ENCODE peak calls at places on chromosomes 13 and 19, in six cellular contexts. D is CD4-positive, alpha-beta T cell; Z is mucosa of descending colon; P is astrocyte of the cerebellum; G is AG09319; X is mesothelial cell of epicardium. Q is an unnamed sample.

GRCh38 chr19:21202865-21203494 is 61.1 kb downstream of the ZNF431 start:
- DNase-seq in D (no peak), Z (no peak), P (no peak), G (peak; percentile 1), X (no peak), Q (peak; percentile 41)

GRCh38 chr19:35777961-35778360 is 2.6 kb downstream of the ARHGAP33 start:
- DNase-seq in D (no peak), Z (no peak), P (no peak), G (no peak), X (no peak), Q (no peak)

GRCh38 chr13:51562011-51562671 is 22.1 kb upstream of the WDFY2 start:
- DNase-seq in D (no peak), Z (no peak), P (no peak), G (no peak), X (no peak), Q (peak; percentile 49)

GRCh38 chr19:35360880-35361420 is 2.7 kb downstream of the FFAR3 start:
- DNase-seq in D (no peak), Z (no peak), P (no peak), G (no peak), X (no peak), Q (no peak)

GRCh38 chr13:106981050-106981449 is 413.1 kb upstream of the ARGLU1 start:
- DNase-seq in D (no peak), Z (no peak), P (no peak), G (no peak), X (no peak), Q (no peak)

GRCh38 chr19:47081095-47081494 is 32.5 kb downstream of the ZC3H4 start:
- DNase-seq in D (no peak), Z (no peak), P (no peak), G (no peak), X (no peak), Q (no peak)

GRCh38 chr13:26561636-26562537 is 4.4 kb downstream of the WASF3 start:
- DNase-seq in D (no peak), Z (no peak), P (peak; percentile 35), G (no peak), X (no peak), Q (no peak)

GRCh38 chr19:4555657-4556561 is 3.6 kb downstream of the SEMA6B start:
- DNase-seq in D (no peak), Z (no peak), P (no peak), G (no peak), X (no peak), Q (no peak)

GRCh38 chr13:20461481-20461859 is 64.2 kb downstream of the CRYL1 start:
- DNase-seq in D (no peak), Z (no peak), P (peak; percentile 27), G (no peak), X (no peak), Q (peak; percentile 64)

GRCh38 chr19:12913871-12914690 is 5.0 kb downstream of the SYCE2 start:
- DNase-seq in D (peak; percentile 51), Z (no peak), P (no peak), G (no peak), X (no peak), Q (peak; percentile 80)

GRCh38 chr13:40031031-40031430 is 375.6 kb downstream of the COG6 start:
- DNase-seq in D (no peak), Z (no peak), P (peak; percentile 12), G (no peak), X (no peak), Q (no peak)

GRCh38 chr19:51111606-51112005 is 3.4 kb upstream of the CTU1 start:
- DNase-seq in D (no peak), Z (no peak), P (no peak), G (no peak), X (no peak), Q (no peak)

GRCh38 chr13:86563308-86563707 is 764.1 kb upstream of the SLITRK6 start:
- DNase-seq in D (no peak), Z (no peak), P (peak; percentile 86), G (no peak), X (no peak), Q (no peak)

GRCh38 chr19:12647490-12648071 is 19.0 kb downstream of the MAN2B1 start:
- DNase-seq in D (no peak), Z (peak; percentile 90), P (no peak), G (no peak), X (no peak), Q (peak; percentile 64)

GRCh38 chr19:38162094-38162493 is 61.9 kb downstream of the DPF1 start:
- DNase-seq in D (no peak), Z (no peak), P (no peak), G (no peak), X (no peak), Q (no peak)

GRCh38 chr19:33683881-33684549 is 62.3 kb downstream of the CHST8 start:
- DNase-seq in D (no peak), Z (peak; percentile 31), P (no peak), G (no peak), X (peak; percentile 78), Q (peak; percentile 16)

GRCh38 chr13:74556002-74556551 is 421.9 kb upstream of the KLF12 start:
- DNase-seq in D (no peak), Z (no peak), P (no peak), G (no peak), X (no peak), Q (no peak)

GRCh38 chr19:20423381-20424207 is 142.0 kb downstream of the ZNF737 start:
- DNase-seq in D (peak; percentile 7), Z (peak; percentile 62), P (no peak), G (peak; percentile 32), X (no peak), Q (peak; percentile 55)

GRCh38 chr19:4256563-4256962 is 9.7 kb downstream of the YJU2 start:
- DNase-seq in D (no peak), Z (no peak), P (no peak), G (no peak), X (no peak), Q (peak; percentile 25)

GRCh38 chr13:40993987-40994386 is 25.1 kb downstream of the ELF1 start:
- DNase-seq in D (no peak), Z (no peak), P (no peak), G (no peak), X (no peak), Q (no peak)

GRCh38 chr13:86882835-86883234 is 788.3 kb upstream of the SLITRK5 start:
- DNase-seq in D (no peak), Z (no peak), P (no peak), G (no peak), X (no peak), Q (no peak)

GRCh38 chr13:44726777-44727176 is 150.6 kb upstream of the TSC22D1 start:
- DNase-seq in D (no peak), Z (no peak), P (no peak), G (no peak), X (no peak), Q (no peak)

GRCh38 chr19:58400916-58401824 is 5.7 kb downstream of the RNF225 start:
- DNase-seq in D (peak; percentile 98), Z (peak; percentile 100), P (peak; percentile 98), G (peak; percentile 99), X (peak; percentile 99), Q (peak; percentile 100)
- TF ChIP-seq CTCF in D (no peak), Z (no peak), P (no peak), G (no peak), X (no peak), Q (no peak)

GRCh38 chr13:53206455-53206854 is 177.8 kb downstream of the OLFM4 start:
- DNase-seq in D (no peak), Z (no peak), P (no peak), G (no peak), X (no peak), Q (no peak)
- TF ChIP-seq CTCF in D (no peak), Z (no peak), P (peak; percentile 36), G (peak; percentile 15), X (peak; percentile 79), Q (peak; percentile 34)

GRCh38 chr13:101941095-101941777 is 460.6 kb downstream of the FGF14 start:
- DNase-seq in D (no peak), Z (no peak), P (no peak), G (no peak), X (no peak), Q (no peak)

GRCh38 chr13:101946411-101946810 is 455.4 kb downstream of the FGF14 start:
- DNase-seq in D (no peak), Z (no peak), P (no peak), G (no peak), X (no peak), Q (no peak)

GRCh38 chr13:101942535-101943157 is 459.2 kb downstream of the FGF14 start:
- DNase-seq in D (no peak), Z (no peak), P (no peak), G (no peak), X (no peak), Q (no peak)

GRCh38 chr13:101942038-101942437 is 459.8 kb downstream of the FGF14 start:
- DNase-seq in D (no peak), Z (no peak), P (peak; percentile 53), G (no peak), X (no peak), Q (peak; percentile 21)

DNA sequence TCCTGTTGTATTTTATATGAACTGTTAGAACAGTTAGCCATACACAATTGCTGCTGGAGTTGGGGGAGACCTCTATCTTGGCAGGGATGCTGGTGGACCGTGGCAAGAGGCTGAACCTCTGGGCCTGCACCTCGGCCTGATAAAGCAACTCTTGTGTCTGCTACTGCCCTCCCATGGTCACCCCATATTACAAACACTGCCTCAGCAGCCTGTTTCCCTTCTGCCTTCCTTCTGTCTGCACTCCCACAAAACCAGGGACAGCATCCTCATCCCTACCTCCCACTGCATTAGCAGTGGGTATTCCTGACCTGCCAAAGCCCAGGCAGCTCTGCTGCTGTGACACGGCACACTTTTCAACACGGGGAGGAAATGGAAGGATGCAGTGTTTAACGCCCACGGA is 456.4 kb downstream of the FGF14 start:
- DNase-seq in D (no peak), Z (no peak), P (no peak), G (no peak), X (no peak), Q (no peak)
- TF ChIP-seq CTCF in D (no peak), Z (no peak), P (peak; percentile 6), G (no peak), X (no peak), Q (no peak)

GRCh38 chr19:16073481-16073880 is 2.8 kb upstream of the TPM4 start:
- DNase-seq in D (no peak), Z (peak; percentile 39), P (no peak), G (no peak), X (no peak), Q (no peak)

GRCh38 chr19:16068696-16069259 is 7.5 kb upstream of the TPM4 start:
- DNase-seq in D (no peak), Z (peak; percentile 32), P (no peak), G (no peak), X (no peak), Q (no peak)

GRCh38 chr19:16069813-16070365 is 6.4 kb upstream of the TPM4 start:
- DNase-seq in D (no peak), Z (peak; percentile 36), P (no peak), G (no peak), X (no peak), Q (no peak)

GRCh38 chr19:16071072-16071691 is 5.1 kb upstream of the TPM4 start:
- DNase-seq in D (no peak), Z (no peak), P (no peak), G (no peak), X (no peak), Q (no peak)

DNA sequence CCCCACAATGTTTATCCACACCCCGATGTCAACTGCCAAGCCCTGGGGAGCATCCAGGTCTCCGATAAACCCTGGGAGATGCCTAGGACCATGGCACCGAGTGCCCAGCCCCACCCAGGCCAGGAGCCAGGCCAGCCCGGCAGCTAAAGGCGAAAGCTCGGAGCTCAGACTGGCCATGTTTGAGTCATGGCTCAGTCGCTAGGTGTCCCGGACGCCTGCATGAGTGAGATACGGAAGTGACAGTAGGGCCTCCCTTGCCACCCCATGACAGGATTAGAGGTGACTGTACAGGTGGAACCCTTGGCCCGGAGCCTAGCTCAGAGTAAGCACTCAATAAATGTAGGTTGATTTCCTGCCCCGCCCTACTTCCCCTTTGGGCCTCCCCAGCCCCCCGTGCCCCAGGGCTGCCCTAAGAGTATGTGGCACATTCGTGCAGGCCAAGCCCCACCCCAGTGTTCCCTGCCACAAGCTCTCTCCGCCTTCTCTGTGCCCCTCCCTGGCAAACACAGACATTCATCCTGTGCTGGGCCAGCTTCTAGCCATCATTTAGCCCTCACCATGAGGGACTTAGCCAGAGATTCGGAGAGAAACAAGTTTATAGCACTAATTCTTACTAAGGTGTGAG is 5.8 kb upstream of the TPM4 start:
- DNase-seq in D (peak; percentile 82), Z (peak; percentile 94), P (no peak), G (no peak), X (no peak), Q (peak; percentile 96)
- TF ChIP-seq CTCF in D (peak; percentile 37), Z (no peak), P (no peak), G (no peak), X (no peak), Q (no peak)

Q was measured in activated CD8-positive, alpha-beta T cell treated with anti-CD3 and anti-CD28 coated beads for 36 hours.